ENCODE peak calls at places on chromosomes 16 and 17, in seven cellular contexts. W, L, P, Y, A, G and R are unnamed samples.

GRCh38 chr17:28740406-28741357 is 3.1 kb upstream of the TRAF4 start:
- DNase-seq in A (no peak), W (no peak), L (no peak), Y (no peak), G (no peak), P (no peak), R (no peak)

GRCh38 chr17:29930399-29931010 is 477 bp upstream of the SSH2 start:
- DNase-seq in W (no peak), A (no peak), G (no peak), L (no peak), Y (peak; percentile 55), P (no peak), R (peak; percentile 27)

GRCh38 chr17:7056386-7056785 is 12.5 kb upstream of the SLC16A11 start:
- DNase-seq in L (no peak), Y (no peak), G (no peak), P (no peak), A (no peak), W (peak; percentile 53), R (no peak)

GRCh38 chr16:75264999-75265910 is 13.8 kb upstream of the BCAR1 start:
- DNase-seq in P (no peak), L (no peak), G (peak; percentile 61), W (no peak), Y (peak; percentile 46), A (no peak), R (peak; percentile 75)

GRCh38 chr16:12531937-12532336 is 271.8 kb downstream of the CPPED1 start:
- DNase-seq in A (no peak), P (no peak), L (no peak), Y (no peak), G (no peak), W (no peak), R (no peak)

GRCh38 chr16:65773319-65773874 is 593.1 kb upstream of the CDH5 start:
- DNase-seq in P (no peak), Y (peak; percentile 51), G (no peak), W (no peak), A (no peak), L (no peak), R (no peak)

GRCh38 chr17:73986641-73987177 is 216.8 kb upstream of the RPL38 start:
- DNase-seq in Y (no peak), G (no peak), W (no peak), P (no peak), L (no peak), A (no peak), R (no peak)

GRCh38 chr17:80802626-80803450 is 188.8 kb upstream of the CHMP6 start:
- DNase-seq in W (no peak), Y (no peak), G (no peak), A (no peak), P (no peak), L (no peak), R (no peak)

GRCh38 chr16:72221216-72221995 is 49.5 kb upstream of the PMFBP1 start:
- DNase-seq in P (no peak), W (no peak), A (no peak), Y (no peak), L (no peak), G (no peak), R (no peak)

GRCh38 chr17:58084317-58084981 is 1.2 kb downstream of the DYNLL2 start:
- DNase-seq in L (no peak), P (peak; percentile 17), W (peak; percentile 31), G (peak; percentile 50), A (peak; percentile 54), Y (peak; percentile 72), R (peak; percentile 60)

GRCh38 chr16:5560084-5560483 is 462.5 kb upstream of the EEF2KMT start:
- DNase-seq in A (no peak), W (no peak), L (no peak), G (no peak), Y (no peak), P (no peak), R (no peak)

GRCh38 chr16:79037429-79038373 is 562.8 kb downstream of the MAF start:
- DNase-seq in G (no peak), P (no peak), A (no peak), W (no peak), L (no peak), Y (no peak), R (no peak)

GRCh38 chr17:72514888-72515287 is 394.1 kb downstream of the SOX9 start:
- DNase-seq in Y (no peak), A (no peak), G (peak; percentile 25), L (no peak), P (peak; percentile 11), W (peak; percentile 96), R (no peak)
- H3K27ac ChIP-seq in Y (no peak overlapping the region), A (peak overlapping the region; percentile 28), G (peak overlapping the region; percentile 6), L (no peak overlapping the region), P (no peak overlapping the region), W (peak overlapping the region; percentile 49), R (no peak overlapping the region)

DNA sequence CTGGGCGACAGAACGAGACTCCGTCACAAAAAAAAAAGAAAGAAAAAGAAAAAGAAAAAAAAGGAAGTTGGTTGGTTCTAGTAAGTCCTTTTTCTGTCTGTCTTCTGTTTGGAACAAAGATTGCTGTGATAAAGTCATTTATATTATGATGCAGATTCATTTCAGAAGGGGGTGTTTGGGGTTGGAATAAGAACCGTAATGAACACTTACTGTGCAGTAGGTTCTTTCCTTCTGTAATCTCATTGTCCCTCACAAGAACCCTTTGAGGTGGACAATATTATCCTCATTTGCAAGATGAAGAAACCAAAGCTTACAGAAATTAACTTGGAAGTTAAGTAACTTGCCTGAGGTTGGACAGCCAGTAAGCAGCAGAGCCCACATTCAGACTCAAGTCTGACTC is 10.3 kb downstream of the MINK1 start:
- DNase-seq in G (no peak), L (no peak), W (no peak), P (no peak), Y (no peak), A (no peak), R (no peak)
- H3K27ac ChIP-seq in G (peak overlapping the region; percentile 79), L (no peak overlapping the region), W (no peak overlapping the region), P (no peak overlapping the region), Y (no peak overlapping the region), A (peak overlapping the region; percentile 49), R (peak overlapping the region; percentile 64)

GRCh38 chr17:41664587-41665565 is 23.8 kb upstream of the EIF1 start:
- DNase-seq in Y (no peak), A (no peak), G (no peak), L (no peak), W (no peak), P (no peak), R (no peak)
- H3K27ac ChIP-seq in Y (no peak overlapping the region), A (peak overlapping the region; percentile 100), G (peak overlapping the region; percentile 89), L (no peak overlapping the region), W (no peak overlapping the region), P (peak overlapping the region; percentile 76), R (peak overlapping the region; percentile 75)

GRCh38 chr16:14485811-14486519 is 144.1 kb downstream of the PARN start:
- DNase-seq in G (no peak), L (no peak), P (no peak), Y (no peak), A (no peak), W (no peak), R (no peak)
- H3K27ac ChIP-seq in G (peak overlapping the region; percentile 81), L (no peak overlapping the region), P (no peak overlapping the region), Y (peak overlapping the region; percentile 27), A (peak overlapping the region; percentile 88), W (peak overlapping the region; percentile 46), R (peak overlapping the region; percentile 45)

GRCh38 chr16:19698480-19699465 is 19.3 kb downstream of the KNOP1 start:
- DNase-seq in W (peak; percentile 65), A (no peak), L (no peak), P (peak; percentile 31), Y (no peak), G (no peak), R (no peak)

GRCh38 chr16:19697756-19698318 is 20.2 kb downstream of the KNOP1 start:
- DNase-seq in A (no peak), P (no peak), G (no peak), L (no peak), W (no peak), Y (no peak), R (no peak)

GRCh38 chr16:19701091-19701490 is 16.9 kb downstream of the KNOP1 start:
- DNase-seq in P (no peak), L (no peak), W (peak; percentile 55), A (no peak), G (no peak), Y (no peak), R (no peak)

GRCh38 chr16:19699472-19699871 is 18.6 kb downstream of the KNOP1 start:
- DNase-seq in Y (no peak), L (no peak), A (no peak), G (no peak), P (no peak), W (no peak), R (no peak)

DNA sequence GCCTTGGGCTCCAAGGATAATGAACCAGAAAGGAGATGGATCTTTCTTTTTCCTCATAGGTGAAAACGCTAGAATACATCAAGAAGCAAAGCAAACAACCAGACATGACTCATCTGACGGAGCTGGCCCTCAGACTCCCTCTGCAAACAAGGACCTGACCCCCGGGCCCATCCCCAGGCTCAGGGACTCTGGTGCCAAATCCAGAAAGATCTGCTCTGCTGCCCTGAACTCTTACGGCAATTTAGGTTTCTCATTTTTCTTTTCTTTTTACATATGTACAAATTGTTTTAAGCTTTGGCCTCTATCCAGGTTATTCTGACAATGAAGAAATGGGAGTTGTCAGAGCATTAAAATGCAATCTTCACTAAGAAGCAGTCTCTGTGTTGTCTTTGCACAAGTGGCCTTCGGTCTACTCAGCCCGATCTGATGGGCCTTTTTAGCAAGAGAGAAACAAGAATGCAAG is 17.7 kb downstream of the KNOP1 start:
- DNase-seq in A (peak; percentile 38), G (no peak), Y (no peak), W (peak; percentile 84), P (no peak), L (no peak), R (no peak)
- H3K27ac ChIP-seq in A (peak overlapping the region; percentile 46), G (peak overlapping the region; percentile 53), Y (no peak overlapping the region), W (peak overlapping the region; percentile 31), P (peak overlapping the region; percentile 56), L (peak overlapping the region; percentile 1), R (peak overlapping the region; percentile 45)

DNA sequence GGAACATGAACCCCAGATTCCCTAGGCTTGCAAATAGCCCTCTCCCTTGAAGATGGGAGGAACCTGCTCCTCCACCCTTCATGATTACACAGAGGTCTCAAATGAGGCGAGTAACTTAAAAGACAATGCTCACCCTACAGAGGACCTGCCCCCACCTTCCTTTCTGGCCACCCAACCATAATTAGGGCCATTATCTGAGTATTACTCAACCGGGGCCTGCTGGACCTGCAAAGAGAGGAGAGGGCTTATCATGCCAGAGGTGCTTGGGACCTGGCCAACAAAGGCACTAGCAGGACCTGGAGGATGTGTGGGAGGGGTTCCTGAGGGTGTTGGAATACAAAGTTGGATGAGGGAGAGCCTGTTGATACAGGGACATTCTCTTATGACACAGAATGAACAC is 42.4 kb downstream of the RNF157 start:
- DNase-seq in G (peak; percentile 69), P (no peak), L (no peak), Y (no peak), W (no peak), A (no peak), R (no peak)
- H3K27ac ChIP-seq in G (peak overlapping the region; percentile 14), P (no peak overlapping the region), L (no peak overlapping the region), Y (no peak overlapping the region), W (no peak overlapping the region), A (no peak overlapping the region), R (no peak overlapping the region)

GRCh38 chr16:53220585-53220984 is 165.8 kb downstream of the CHD9 start:
- DNase-seq in A (no peak), P (no peak), Y (peak; percentile 41), W (peak; percentile 53), L (no peak), G (no peak), R (no peak)
- H3K27ac ChIP-seq in A (no peak overlapping the region), P (no peak overlapping the region), Y (no peak overlapping the region), W (peak overlapping the region; percentile 13), L (peak overlapping the region; percentile 74), G (peak overlapping the region; percentile 51), R (peak overlapping the region; percentile 67)

GRCh38 chr17:77527394-77527793 is 386.6 kb downstream of the SEC14L1 start:
- DNase-seq in A (no peak), G (no peak), P (no peak), W (no peak), Y (no peak), L (no peak), R (no peak)
- H3K27ac ChIP-seq in A (no peak overlapping the region), G (no peak overlapping the region), P (no peak overlapping the region), W (no peak overlapping the region), Y (no peak overlapping the region), L (no peak overlapping the region), R (no peak overlapping the region)